ENCODE peak calls at places on chromosomes 3 and 15, in five cellular contexts. T is HT1080; R is natural killer cell; X is stimulated activated CD4-positive, alpha-beta T cell treated with anti-CD3 and anti-CD28 coated beads, Interleukin-2, amount 100 ng/mL, for 48 hours; K is HT-29. S is an unnamed sample.

GRCh38 chr3:8660271-8660731 is 15.7 kb upstream of the SSUH2 start:
- DNase-seq in T (no peak), R (no peak), X (no peak), K (no peak), S (no peak)

GRCh38 chr15:87977907-87978306 is 278.6 kb downstream of the NTRK3 start:
- DNase-seq in T (no peak), R (no peak), X (no peak), K (no peak), S (no peak)

GRCh38 chr15:28022181-28022580 is 76.9 kb downstream of the OCA2 start:
- DNase-seq in T (no peak), R (no peak), X (no peak), K (no peak), S (no peak)

GRCh38 chr15:72532991-72533601 is 59.0 kb downstream of the ARIH1 start:
- DNase-seq in T (peak), R (no peak), X (no peak), K (peak), S (no peak)

GRCh38 chr3:68787227-68787626 is 145.1 kb downstream of the TAFA4 start:
- DNase-seq in T (no peak), R (no peak), X (no peak), K (no peak), S (no peak)

GRCh38 chr3:142288032-142288638 is 62.8 kb upstream of the GK5 start:
- DNase-seq in T (no peak), R (no peak), X (no peak), K (no peak), S (no peak)

GRCh38 chr3:101095703-101096102 is 102.5 kb upstream of the ABI3BP start:
- DNase-seq in T (no peak), R (no peak), X (no peak), K (no peak), S (no peak)

GRCh38 chr3:141840737-141841544 is 35.5 kb upstream of the ATP1B3 start:
- DNase-seq in T (peak), R (no peak), X (no peak), K (no peak), S (no peak)

GRCh38 chr3:197960694-197961581 is 921 bp downstream of the LMLN start:
- DNase-seq in T (peak), R (no peak), X (no peak), K (no peak), S (peak)

GRCh38 chr3:114624676-114625181 is 330.9 kb downstream of the TIGIT start:
- DNase-seq in T (peak), R (no peak), X (no peak), K (peak), S (peak)

GRCh38 chr15:20348900-20349773 is 192.5 kb downstream of the GOLGA6L6 start:
- DNase-seq in T (no peak), R (peak), X (no peak), K (no peak), S (no peak)

GRCh38 chr3:187989458-187990153 is 164.4 kb upstream of the LPP start:
- DNase-seq in T (no peak), R (no peak), X (no peak), K (no peak), S (no peak)

GRCh38 chr15:74826372-74826819 is at the start of gene CPLX3:
- DNase-seq in T (no peak), R (peak), X (peak), K (no peak), S (no peak)

GRCh38 chr15:80527406-80527805 is 123.2 kb downstream of the ARNT2 start:
- DNase-seq in T (no peak), R (no peak), X (no peak), K (no peak), S (no peak)

GRCh38 chr3:187758318-187758717 is 13.1 kb upstream of the BCL6 start:
- DNase-seq in T (no peak), R (no peak), X (no peak), K (no peak), S (no peak)

GRCh38 chr3:133038731-133039398 is 674 bp downstream of the TMEM108 start:
- DNase-seq in T (no peak), R (no peak), X (no peak), K (no peak), S (no peak)

GRCh38 chr3:31377045-31377642 is 155.6 kb upstream of the STT3B start:
- DNase-seq in T (peak), R (no peak), X (no peak), K (peak), S (peak)

GRCh38 chr3:20121088-20121487 is 64.9 kb downstream of the SGO1 start:
- DNase-seq in T (no peak), R (no peak), X (no peak), K (no peak), S (no peak)

GRCh38 chr3:81888822-81889557 is 127.5 kb upstream of the GBE1 start:
- DNase-seq in T (no peak), R (no peak), X (no peak), K (no peak), S (no peak)

GRCh38 chr3:142929109-142929508 is 34.4 kb downstream of the PAQR9 start:
- DNase-seq in T (peak), R (no peak), X (peak), K (peak), S (peak)

GRCh38 chr3:55624238-55624637 is 137.1 kb upstream of the WNT5A start:
- DNase-seq in T (peak), R (no peak), X (no peak), K (no peak), S (peak)

GRCh38 chr15:69531302-69532027 is 78.8 kb downstream of the RPLP1 start:
- DNase-seq in T (no peak), R (no peak), X (no peak), K (no peak), S (no peak)

GRCh38 chr3:6799264-6799915 is 61.5 kb upstream of the GRM7 start:
- DNase-seq in T (no peak), R (no peak), X (peak), K (peak), S (peak)

GRCh38 chr15:88246666-88247446 is 9.7 kb downstream of the NTRK3 start:
- DNase-seq in T (peak), R (peak), X (peak), K (peak), S (peak)

GRCh38 chr3:101229681-101230080 is 90.7 kb downstream of the IMPG2 start:
- DNase-seq in T (peak), R (no peak), X (no peak), K (peak), S (peak)

GRCh38 chr3:186589856-186590579 is 19.5 kb downstream of the DNAJB11 start:
- DNase-seq in T (peak), R (no peak), X (no peak), K (peak), S (no peak)

GRCh38 chr3:104126463-104126862 is 1240.2 kb upstream of the ALCAM start:
- DNase-seq in T (no peak), R (no peak), X (no peak), K (no peak), S (no peak)

GRCh38 chr3:140022061-140022781 is 87.2 kb downstream of the CLSTN2 start:
- DNase-seq in T (no peak), R (no peak), X (no peak), K (no peak), S (no peak)

GRCh38 chr3:13021934-13022265 is 51.3 kb downstream of the IQSEC1 start:
- DNase-seq in T (no peak), R (no peak), X (no peak), K (no peak), S (no peak)

GRCh38 chr15:55221090-55222011 is 24.6 kb upstream of the RSL24D1 start:
- DNase-seq in T (peak), R (peak), X (no peak), K (peak), S (peak)

GRCh38 chr15:76330281-76330680 is 6.3 kb upstream of the ISL2 start:
- DNase-seq in T (peak), R (no peak), X (no peak), K (peak), S (peak)

GRCh38 chr3:50203113-50203852 is 1.8 kb upstream of the SLC38A3 start:
- DNase-seq in T (no peak), R (no peak), X (no peak), K (no peak), S (no peak)

GRCh38 chr3:105459566-105460290 is 93.0 kb downstream of the ALCAM start:
- DNase-seq in T (no peak), R (no peak), X (no peak), K (no peak), S (no peak)